ENCODE peak calls at places on chromosome 11, in nine cellular contexts. G, K, C, S, N, D, V, I and T are unnamed samples.

GRCh38 chr11:86456075-86456939 is 81.6 kb downstream of the CCDC81 start:
- DNase-seq in I (peak; percentile 67), K (peak; percentile 78), D (peak; percentile 85), N (peak; percentile 81), V (peak; percentile 87), G (peak; percentile 72), C (peak; percentile 88), S (peak; percentile 76), T (peak; percentile 44)

GRCh38 chr11:117017456-117017855 is 80.8 kb downstream of the SIK3 start:
- DNase-seq in I (no peak), N (no peak), G (no peak), C (no peak), S (no peak), K (no peak), V (no peak), D (no peak), T (no peak)

GRCh38 chr11:46693597-46694012 is 6.8 kb downstream of the ARHGAP1 start:
- DNase-seq in V (no peak), C (no peak), G (no peak), N (no peak), I (no peak), K (no peak), S (no peak), D (no peak), T (no peak)

GRCh38 chr11:61061081-61061826 is 41.0 kb upstream of the CD5 start:
- DNase-seq in N (peak; percentile 96), I (peak; percentile 6), D (peak; percentile 14), G (peak; percentile 75), S (no peak), V (no peak), C (peak; percentile 23), K (no peak), T (peak; percentile 88)

GRCh38 chr11:84626256-84626655 is 1000.9 kb downstream of the DLG2 start:
- DNase-seq in D (no peak), V (no peak), K (no peak), I (no peak), N (no peak), G (no peak), S (no peak), C (peak; percentile 48), T (no peak)

GRCh38 chr11:33376331-33377099 is 119.3 kb downstream of the HIPK3 start:
- DNase-seq in C (peak; percentile 14), S (peak; percentile 19), D (no peak), G (peak; percentile 76), K (no peak), N (peak; percentile 25), V (no peak), I (no peak), T (no peak)

GRCh38 chr11:15471028-15471708 is 356.4 kb downstream of the INSC start:
- DNase-seq in G (no peak), S (no peak), C (no peak), K (no peak), N (peak; percentile 51), V (no peak), I (no peak), D (no peak), T (no peak)

GRCh38 chr11:62061356-62062222 is 62.2 kb upstream of the INCENP start:
- DNase-seq in N (peak; percentile 6), G (no peak), S (no peak), C (peak; percentile 24), D (peak; percentile 46), K (no peak), V (peak; percentile 41), I (no peak), T (no peak)

GRCh38 chr11:70270877-70271634 is 566 bp downstream of the PPFIA1 start:
- DNase-seq in G (peak; percentile 48), D (peak; percentile 40), N (peak; percentile 50), I (no peak), S (peak; percentile 47), V (no peak), K (peak; percentile 32), C (peak; percentile 73), T (no peak)

GRCh38 chr11:3123761-3124733 is 41.1 kb downstream of the OSBPL5 start:
- DNase-seq in D (peak; percentile 65), V (peak; percentile 83), I (peak; percentile 34), S (peak; percentile 74), N (no peak), C (peak; percentile 96), G (no peak), K (peak; percentile 93), T (no peak)

GRCh38 chr11:123551085-123551484 is 103.3 kb downstream of the SCN3B start:
- DNase-seq in C (no peak), V (no peak), G (no peak), D (no peak), I (no peak), S (no peak), K (no peak), N (no peak), T (no peak)

GRCh38 chr11:68904458-68904847 is 762 bp downstream of the IGHMBP2 start:
- DNase-seq in I (no peak), V (no peak), C (peak; percentile 14), D (no peak), G (peak; percentile 16), N (no peak), K (no peak), S (peak; percentile 44), T (no peak)

GRCh38 chr11:48055292-48056132 is 75.2 kb downstream of the PTPRJ start:
- DNase-seq in S (no peak), V (peak; percentile 88), K (no peak), C (no peak), G (peak; percentile 71), N (peak; percentile 61), I (no peak), D (peak; percentile 54), T (no peak)

GRCh38 chr11:113261709-113262475 is 52.5 kb upstream of the TTC12 start:
- DNase-seq in S (no peak), N (no peak), D (no peak), K (no peak), G (no peak), I (no peak), V (no peak), C (peak; percentile 16), T (no peak)

GRCh38 chr11:65646288-65646734 is 8.4 kb downstream of the SIPA1 start:
- DNase-seq in S (no peak), N (no peak), C (no peak), G (no peak), K (no peak), I (no peak), D (no peak), V (no peak), T (no peak)

GRCh38 chr11:1770061-1770460 is 6.3 kb upstream of the CTSD start:
- DNase-seq in I (no peak), K (no peak), D (no peak), N (no peak), C (no peak), G (no peak), V (no peak), S (no peak), T (no peak)

GRCh38 chr11:103465555-103466140 is 356.4 kb downstream of the DYNC2H1 start:
- DNase-seq in G (no peak), C (peak; percentile 23), N (no peak), D (no peak), K (no peak), S (no peak), I (no peak), V (no peak), T (no peak)

GRCh38 chr11:77126861-77127673 is 979 bp upstream of the MYO7A start:
- DNase-seq in C (peak; percentile 52), K (no peak), S (peak; percentile 67), G (peak; percentile 30), I (no peak), D (peak; percentile 42), V (no peak), N (peak; percentile 44), T (no peak)

GRCh38 chr11:69746780-69747742 is 28.1 kb downstream of the FGF4 start:
- DNase-seq in G (no peak), N (no peak), C (no peak), S (no peak), K (no peak), D (no peak), I (no peak), V (no peak), T (no peak)

GRCh38 chr11:95379460-95379859 is 148.5 kb upstream of the SESN3 start:
- DNase-seq in I (no peak), D (no peak), V (no peak), G (no peak), C (no peak), S (no peak), N (no peak), K (no peak), T (no peak)

GRCh38 chr11:94018721-94019120 is 2.4 kb upstream of the HEPHL1 start:
- DNase-seq in D (no peak), I (no peak), V (no peak), C (no peak), G (no peak), N (no peak), K (no peak), S (no peak), T (no peak)

GRCh38 chr11:126137146-126137545 is 74.3 kb downstream of the RPUSD4 start:
- DNase-seq in G (no peak), N (no peak), C (peak; percentile 32), V (no peak), D (no peak), K (no peak), S (no peak), I (no peak), T (no peak)
- H3K4me3 ChIP-seq in G (no peak overlapping the region), N (no peak overlapping the region), C (no peak overlapping the region), V (no peak overlapping the region), D (no peak overlapping the region), K (no peak overlapping the region), S (no peak overlapping the region), I (no peak overlapping the region), T (no peak overlapping the region)

DNA sequence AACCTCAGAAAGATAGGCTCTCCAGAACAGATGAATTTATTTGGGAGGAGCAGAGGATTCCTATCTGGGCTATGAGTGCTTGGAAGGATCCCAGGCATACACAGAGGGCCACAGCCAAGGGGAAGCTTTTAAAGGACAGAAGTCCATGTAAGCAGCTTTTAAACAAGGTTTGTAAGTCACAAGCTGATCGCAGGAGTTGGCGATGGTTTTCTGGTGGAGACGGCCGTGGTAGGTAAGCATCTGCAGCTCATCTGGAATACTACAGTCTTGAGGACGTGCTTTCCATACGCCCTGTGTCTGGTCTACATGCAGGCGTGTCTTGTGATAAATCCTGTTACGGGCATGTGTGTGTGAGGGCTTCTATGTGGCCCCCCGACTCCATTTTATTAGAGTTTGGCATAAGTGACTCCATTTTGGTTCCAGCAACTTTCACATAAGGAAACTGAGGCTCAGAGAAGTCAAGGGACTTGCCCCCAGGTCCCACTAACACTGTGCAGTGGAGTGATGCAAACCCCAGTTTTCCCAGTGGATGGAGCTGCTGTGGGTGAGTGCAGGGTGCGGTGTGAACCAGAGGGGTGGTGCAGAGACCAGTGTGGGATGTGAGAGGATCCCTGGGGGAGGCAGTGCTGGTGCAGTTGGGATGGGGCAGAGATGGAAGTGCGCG is 11.7 kb upstream of the ACY3 start:
- DNase-seq in D (no peak), C (no peak), K (no peak), S (no peak), N (no peak), G (no peak), V (no peak), I (no peak), T (no peak)
- TF ChIP-seq CTCF in D (no peak), C (no peak), K (no peak), S (no peak), N (no peak), G (no peak), V (no peak), I (no peak), T (no peak)

GRCh38 chr11:99229544-99229943 is 208.8 kb downstream of the CNTN5 start:
- DNase-seq in I (no peak), C (no peak), D (no peak), G (no peak), K (no peak), S (no peak), V (no peak), N (no peak), T (no peak)
- H3K4me3 ChIP-seq in I (no peak overlapping the region), C (no peak overlapping the region), D (no peak overlapping the region), G (no peak overlapping the region), K (no peak overlapping the region), S (no peak overlapping the region), V (no peak overlapping the region), N (no peak overlapping the region), T (no peak overlapping the region)

GRCh38 chr11:9363954-9364912 is 20.2 kb upstream of the IPO7 start:
- DNase-seq in G (peak; percentile 75), D (peak; percentile 98), V (peak; percentile 96), N (peak; percentile 93), S (peak; percentile 95), C (peak; percentile 97), I (peak; percentile 97), K (peak; percentile 96), T (peak; percentile 60)
- TF ChIP-seq CTCF in G (no peak), D (peak; percentile 9), V (peak; percentile 19), N (no peak), S (no peak), C (no peak), I (no peak), K (no peak), T (no peak)